ENCODE peak calls at places on chromosomes 4 and X, in six cellular contexts. A, E, V, S, Q and N are unnamed samples. For H3K4me1, the result is how much of the 10 kb centered on the place peaks cover.

GRCh38 chr4:37891221-37892159 is 606 bp downstream of the TBC1D1 start:
- DNase-seq in V (peak), S (peak), A (peak), E (no peak), Q (no peak), N (peak)

GRCh38 chrX:132631579-132632232 is 142.9 kb upstream of the MBNL3 start:
- DNase-seq in A (peak), V (peak), S (peak), E (no peak), Q (no peak), N (no peak)

GRCh38 chr4:184096561-184097239 is 121.0 kb downstream of the ENPP6 start:
- DNase-seq in S (no peak), E (no peak), A (peak), V (peak), Q (no peak), N (no peak)

GRCh38 chr4:128302775-128303174 is 15.2 kb upstream of the PGRMC2 start:
- DNase-seq in S (no peak), V (no peak), A (no peak), Q (no peak), E (no peak), N (no peak)

GRCh38 chrX:64642482-64642881 is 247.2 kb upstream of the MTMR8 start:
- DNase-seq in E (no peak), A (peak), V (no peak), S (no peak), Q (no peak), N (no peak)

GRCh38 chrX:152206426-152206825 is 68.0 kb upstream of the MAGEA10 start:
- DNase-seq in Q (no peak), E (no peak), V (no peak), S (no peak), A (no peak), N (no peak)

GRCh38 chrX:119655125-119655524 is 37.8 kb downstream of the SEPTIN6 start:
- DNase-seq in S (peak), A (peak), E (peak), V (peak), Q (no peak), N (peak)

GRCh38 chr4:172844556-172844955 is 324.1 kb upstream of the GALNT7 start:
- DNase-seq in S (no peak), A (no peak), E (no peak), V (no peak), Q (no peak), N (no peak)

GRCh38 chr4:140641789-140642439 is 73.2 kb upstream of the UCP1 start:
- DNase-seq in E (no peak), Q (no peak), A (no peak), S (peak), V (no peak), N (no peak)

GRCh38 chr4:22881416-22881815 is 188.7 kb downstream of the GBA3 start:
- DNase-seq in A (no peak), Q (no peak), V (no peak), S (no peak), E (no peak), N (no peak)
- H3K4me1 ChIP-seq in A (under half), Q (under half), V (under half), S (under half), E (under half), N (under half)

GRCh38 chr4:41991916-41992767 is 1.8 kb downstream of the SLC30A9 start:
- DNase-seq in A (peak), S (no peak), E (no peak), Q (no peak), V (peak), N (no peak)
- H3K4me3 ChIP-seq in A (peak), S (peak), E (no peak), Q (peak), V (no peak), N (peak)

GRCh38 chr4:8225290-8225625 is 26.2 kb downstream of the SH3TC1 start:
- DNase-seq in Q (no peak), S (no peak), A (no peak), E (peak), V (no peak), N (no peak)

GRCh38 chr4:8227771-8228318 is 28.8 kb downstream of the SH3TC1 start:
- DNase-seq in Q (no peak), E (no peak), V (no peak), A (no peak), S (no peak), N (no peak)

GRCh38 chr4:8227201-8227770 is 28.2 kb downstream of the SH3TC1 start:
- DNase-seq in V (no peak), S (no peak), Q (no peak), A (no peak), E (peak), N (no peak)

GRCh38 chr4:8224596-8225289 is 25.7 kb downstream of the SH3TC1 start:
- DNase-seq in E (peak), S (no peak), Q (no peak), A (no peak), V (no peak), N (no peak)

GRCh38 chr4:8225704-8226443 is 26.8 kb downstream of the SH3TC1 start:
- DNase-seq in Q (no peak), E (no peak), V (peak), S (no peak), A (no peak), N (no peak)
- H3K4me1 ChIP-seq in Q (under half), E (under half), V (under half), S (under half), A (under half), N (under half)

GRCh38 chr4:176793060-176793605 is 411 bp upstream of the VEGFC start:
- DNase-seq in E (no peak), V (no peak), A (no peak), Q (no peak), S (no peak), N (no peak)

GRCh38 chr4:176790398-176790797 is 2.3 kb downstream of the VEGFC start:
- DNase-seq in S (no peak), V (no peak), E (no peak), A (peak), Q (no peak), N (no peak)

GRCh38 chr4:176794151-176794550 is 1.4 kb upstream of the VEGFC start:
- DNase-seq in A (peak), Q (no peak), E (no peak), V (peak), S (no peak), N (no peak)

GRCh38 chr4:176791591-176792347 is 953 bp downstream of the VEGFC start:
- DNase-seq in A (peak), E (peak), S (peak), Q (no peak), V (peak), N (peak)

DNA sequence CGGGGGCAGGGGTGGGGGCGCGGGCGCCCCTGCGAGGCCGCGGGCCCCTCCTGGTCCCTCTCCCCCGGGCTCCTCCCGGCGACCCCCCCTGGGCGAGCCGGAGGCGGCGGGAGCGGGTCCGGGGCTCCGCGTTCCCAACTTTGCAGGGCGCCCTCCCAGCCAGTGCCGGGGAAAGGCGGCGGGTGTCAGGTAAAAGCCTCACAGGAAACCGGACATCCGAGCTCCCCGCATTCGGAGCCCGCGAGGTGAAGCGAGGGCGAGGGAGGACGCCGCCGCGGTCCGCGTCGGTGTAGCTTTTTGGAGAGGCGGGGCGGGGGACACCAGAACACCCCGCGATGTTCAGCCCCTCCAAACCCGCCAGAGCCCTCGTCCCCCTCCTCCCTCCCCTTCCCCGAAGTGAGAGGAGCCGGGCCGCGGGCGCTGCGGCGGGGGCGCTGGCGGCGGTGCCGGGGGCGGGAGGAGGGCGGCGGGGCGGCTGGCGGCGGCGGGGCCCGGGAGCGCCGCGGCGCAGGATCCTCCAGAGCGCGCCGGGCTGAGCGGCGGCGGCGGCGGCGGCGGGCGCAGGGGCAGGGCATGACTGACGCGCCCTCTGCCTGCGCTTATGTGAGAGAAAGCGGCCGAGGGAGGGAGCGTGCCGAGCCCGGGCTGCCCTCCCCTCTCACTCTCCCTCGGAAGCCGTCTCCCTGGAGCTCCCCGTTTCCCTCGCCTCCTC is at the start of gene VEGFC:
- DNase-seq in A (peak), Q (no peak), S (peak), V (peak), E (peak), N (peak)
- H3K4me3 ChIP-seq in A (peak), Q (peak), S (peak), V (peak), E (peak), N (peak)

DNA sequence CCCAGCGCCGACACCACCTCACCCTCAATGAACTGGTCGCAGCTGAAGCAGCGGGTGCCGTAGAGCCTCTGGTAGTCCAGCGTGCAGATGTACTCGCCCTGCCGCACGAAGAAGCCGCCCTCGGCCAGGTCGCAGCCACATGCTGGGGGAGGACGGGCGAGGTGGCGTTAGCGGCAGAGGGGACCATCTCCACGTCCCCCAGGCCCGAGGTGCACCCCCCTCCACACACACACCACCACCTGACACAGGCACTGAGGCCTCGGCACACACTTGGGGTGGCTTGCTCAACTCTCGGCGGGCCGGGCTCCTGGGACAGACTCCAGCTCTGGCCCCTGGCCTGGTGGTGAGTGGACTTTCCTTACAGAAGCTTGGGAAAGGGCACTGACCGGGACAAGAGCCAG is 61.5 kb downstream of the ABLIM2 start:
- DNase-seq in S (no peak), E (no peak), Q (no peak), A (no peak), V (no peak), N (peak)
- H3K4me1 ChIP-seq in S (under half), E (under half), Q (under half), A (under half), V (under half), N (half or more)

GRCh38 chrX:80432441-80432840 is 12.2 kb downstream of the TENT5D start:
- DNase-seq in E (no peak), A (no peak), V (no peak), Q (no peak), S (no peak), N (no peak)

GRCh38 chrX:80432863-80433262 is 12.6 kb downstream of the TENT5D start:
- DNase-seq in S (no peak), Q (peak), A (peak), V (no peak), E (no peak), N (no peak)

GRCh38 chrX:80430826-80431501 is 10.7 kb downstream of the TENT5D start:
- DNase-seq in E (no peak), A (peak), V (no peak), Q (no peak), S (no peak), N (no peak)

GRCh38 chrX:80431502-80431832 is 11.2 kb downstream of the TENT5D start:
- DNase-seq in S (no peak), E (no peak), V (no peak), Q (no peak), A (no peak), N (no peak)
- H3K4me3 ChIP-seq in S (no peak), E (no peak), V (no peak), Q (no peak), A (no peak), N (no peak)

GRCh38 chr4:102826105-102826889 is 1.1 kb downstream of the UBE2D3 start:
- DNase-seq in V (no peak), Q (no peak), A (no peak), S (no peak), E (no peak), N (no peak)

GRCh38 chr4:102824398-102824797 is 3.0 kb downstream of the UBE2D3 start:
- DNase-seq in E (no peak), Q (no peak), V (peak), S (no peak), A (peak), N (no peak)

GRCh38 chr4:102826890-102827673 is at the start of gene UBE2D3:
- DNase-seq in S (peak), A (peak), Q (peak), V (peak), E (peak), N (peak)

GRCh38 chr4:102823897-102824296 is 3.5 kb downstream of the UBE2D3 start:
- DNase-seq in V (peak), A (peak), S (no peak), E (no peak), Q (no peak), N (no peak)

DNA sequence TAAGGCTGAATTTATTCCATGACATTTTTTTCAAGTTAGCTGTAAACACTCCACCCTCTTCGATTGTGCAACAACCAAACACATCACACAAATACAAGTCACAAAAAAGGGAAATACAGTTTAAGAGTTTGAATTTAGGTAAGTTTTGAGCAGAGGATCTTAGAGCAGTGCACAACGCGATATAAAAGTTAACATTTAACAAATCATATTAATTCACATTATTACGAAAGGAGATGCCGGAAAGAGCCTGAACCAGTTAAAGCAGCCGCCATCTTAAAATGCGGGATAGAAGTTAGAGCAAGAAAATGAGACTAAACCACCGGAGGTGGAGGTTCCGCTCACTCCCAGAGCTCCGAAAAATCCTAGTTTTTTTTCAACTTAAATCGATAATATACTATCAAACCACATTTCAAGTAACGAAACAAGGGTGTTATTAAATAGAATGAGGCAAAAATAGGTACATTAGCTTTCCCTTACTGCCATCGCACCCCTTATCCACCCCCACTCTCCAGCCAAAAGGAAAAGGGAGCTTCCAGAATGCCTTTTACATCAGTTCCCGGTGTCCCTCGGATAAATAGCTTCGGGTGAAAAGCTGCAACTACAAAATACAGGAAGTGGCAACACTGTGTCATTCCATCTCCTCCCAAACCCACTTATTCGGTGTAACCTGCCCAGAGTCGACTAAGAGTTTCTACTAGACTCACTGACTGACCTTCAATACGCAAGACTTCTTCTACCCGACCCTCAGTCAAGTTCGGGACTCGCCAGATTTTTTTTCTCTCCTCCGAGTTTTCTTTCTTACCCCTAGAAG is 1.9 kb downstream of the UBE2D3 start:
- DNase-seq in V (peak), A (peak), Q (no peak), E (no peak), S (no peak), N (no peak)
- H3K4me1 ChIP-seq in V (under half), A (under half), Q (under half), E (half or more), S (under half), N (half or more)